ENCODE peak calls at places on chromosomes 12 and 14, in nine cellular contexts. Y, P, N, G, A, S, U, F and O are unnamed samples.

GRCh38 chr14:77184396-77185092 is 2.9 kb downstream of the TMEM63C start:
- DNase-seq in Y (no peak), P (no peak), N (no peak), G (no peak), A (no peak), S (no peak), U (no peak), F (no peak), O (no peak)

GRCh38 chr12:47277972-47278448 is 198.3 kb upstream of the AMIGO2 start:
- DNase-seq in Y (no peak), P (peak; percentile 74), N (peak; percentile 81), G (peak; percentile 70), A (no peak), S (peak; percentile 74), U (no peak), F (peak; percentile 21), O (peak; percentile 93)

GRCh38 chr12:91094957-91095356 is 16.3 kb downstream of the LUM start:
- DNase-seq in Y (no peak), P (no peak), N (no peak), G (no peak), A (no peak), S (no peak), U (no peak), F (no peak), O (no peak)

GRCh38 chr14:29462271-29462670 is 465.4 kb downstream of the PRKD1 start:
- DNase-seq in Y (no peak), P (no peak), N (no peak), G (no peak), A (no peak), S (no peak), U (no peak), F (no peak), O (no peak)

GRCh38 chr12:101924647-101925046 is 47.3 kb downstream of the DRAM1 start:
- DNase-seq in Y (peak; percentile 88), P (no peak), N (peak; percentile 13), G (no peak), A (no peak), S (peak; percentile 52), U (no peak), F (no peak), O (no peak)

GRCh38 chr14:61103541-61104339 is 122.7 kb downstream of the SLC38A6 start:
- DNase-seq in Y (no peak), P (peak; percentile 61), N (peak; percentile 93), G (peak; percentile 87), A (no peak), S (peak; percentile 92), U (no peak), F (peak; percentile 40), O (peak; percentile 90)

GRCh38 chr12:44286336-44286735 is 450.5 kb downstream of the TMEM117 start:
- DNase-seq in Y (no peak), P (no peak), N (no peak), G (no peak), A (no peak), S (no peak), U (no peak), F (no peak), O (no peak)

GRCh38 chr14:36091096-36091495 is 85.4 kb downstream of the PTCSC3 start:
- DNase-seq in Y (no peak), P (no peak), N (peak; percentile 8), G (no peak), A (no peak), S (peak; percentile 92), U (no peak), F (no peak), O (peak; percentile 97)

GRCh38 chr12:122350444-122350843 is 72.0 kb downstream of the CLIP1 start:
- DNase-seq in Y (no peak), P (no peak), N (no peak), G (no peak), A (no peak), S (peak; percentile 78), U (no peak), F (no peak), O (no peak)

GRCh38 chr12:2179953-2180736 is 127.4 kb downstream of the CACNA1C start:
- DNase-seq in Y (no peak), P (no peak), N (no peak), G (no peak), A (no peak), S (peak; percentile 96), U (no peak), F (no peak), O (peak; percentile 85)

GRCh38 chr12:49664591-49665146 is 41.3 kb downstream of the PRPF40B start:
- DNase-seq in Y (no peak), P (no peak), N (no peak), G (no peak), A (no peak), S (no peak), U (no peak), F (no peak), O (no peak)

GRCh38 chr14:86464386-86464785 is 934.4 kb downstream of the FLRT2 start:
- DNase-seq in Y (no peak), P (no peak), N (no peak), G (no peak), A (no peak), S (peak; percentile 28), U (no peak), F (no peak), O (no peak)

GRCh38 chr12:122159879-122160278 is 14.1 kb downstream of the IL31 start:
- DNase-seq in Y (no peak), P (no peak), N (no peak), G (no peak), A (no peak), S (no peak), U (no peak), F (no peak), O (no peak)

GRCh38 chr12:29782821-29783772 is 645 bp downstream of the TMTC1 start:
- DNase-seq in Y (no peak), P (no peak), N (no peak), G (no peak), A (no peak), S (peak; percentile 62), U (no peak), F (peak; percentile 9), O (no peak)

GRCh38 chr12:124673881-124674617 is 106.6 kb upstream of the NCOR2 start:
- DNase-seq in Y (no peak), P (no peak), N (no peak), G (no peak), A (no peak), S (no peak), U (no peak), F (no peak), O (no peak)

GRCh38 chr12:76866146-76866545 is 12.7 kb downstream of the CSRP2 start:
- DNase-seq in Y (no peak), P (no peak), N (no peak), G (no peak), A (no peak), S (no peak), U (no peak), F (no peak), O (no peak)

GRCh38 chr14:38616959-38617358 is 361.1 kb upstream of the CLEC14A start:
- DNase-seq in Y (no peak), P (no peak), N (no peak), G (no peak), A (no peak), S (no peak), U (no peak), F (no peak), O (no peak)

GRCh38 chr14:104939666-104940410 is 15.2 kb downstream of the PLD4 start:
- DNase-seq in Y (no peak), P (no peak), N (no peak), G (no peak), A (no peak), S (no peak), U (no peak), F (no peak), O (no peak)

GRCh38 chr14:76696791-76697190 is 64.5 kb upstream of the VASH1 start:
- DNase-seq in Y (no peak), P (no peak), N (no peak), G (no peak), A (no peak), S (no peak), U (no peak), F (no peak), O (no peak)

GRCh38 chr12:117261267-117261666 is 71.0 kb upstream of the FBXO21 start:
- DNase-seq in Y (no peak), P (peak; percentile 34), N (no peak), G (no peak), A (no peak), S (no peak), U (no peak), F (no peak), O (peak; percentile 20)

GRCh38 chr12:104529130-104529874 is 72.6 kb downstream of the CHST11 start:
- DNase-seq in Y (no peak), P (no peak), N (no peak), G (no peak), A (no peak), S (no peak), U (no peak), F (no peak), O (no peak)

GRCh38 chr12:52353766-52354165 is 13.5 kb downstream of the KRT85 start:
- DNase-seq in Y (no peak), P (no peak), N (no peak), G (no peak), A (no peak), S (no peak), U (no peak), F (no peak), O (no peak)

GRCh38 chr12:12528361-12529092 is 34.1 kb downstream of the DUSP16 start:
- DNase-seq in Y (no peak), P (no peak), N (no peak), G (no peak), A (no peak), S (no peak), U (no peak), F (no peak), O (no peak)

GRCh38 chr12:14995583-14996425 is 23.0 kb downstream of the PDE6H start:
- DNase-seq in Y (peak; percentile 83), P (peak; percentile 20), N (peak; percentile 42), G (peak; percentile 60), A (no peak), S (peak; percentile 56), U (no peak), F (no peak), O (peak; percentile 68)

GRCh38 chr12:76915381-76916169 is 36.8 kb upstream of the CSRP2 start:
- DNase-seq in Y (no peak), P (no peak), N (no peak), G (no peak), A (no peak), S (peak; percentile 58), U (no peak), F (no peak), O (no peak)

GRCh38 chr12:116280590-116281290 is 3.2 kb upstream of the MED13L start:
- DNase-seq in Y (no peak), P (no peak), N (no peak), G (no peak), A (no peak), S (no peak), U (no peak), F (no peak), O (no peak)

GRCh38 chr12:130198026-130198662 is 35.9 kb downstream of the FZD10 start:
- DNase-seq in Y (no peak), P (no peak), N (no peak), G (no peak), A (no peak), S (no peak), U (no peak), F (no peak), O (no peak)

GRCh38 chr12:5577239-5577638 is 145.3 kb downstream of the NTF3 start:
- DNase-seq in Y (no peak), P (no peak), N (no peak), G (no peak), A (no peak), S (no peak), U (no peak), F (no peak), O (no peak)

GRCh38 chr12:43789941-43790340 is 16.2 kb downstream of the TWF1 start:
- DNase-seq in Y (peak; percentile 54), P (no peak), N (no peak), G (no peak), A (no peak), S (peak; percentile 24), U (no peak), F (no peak), O (no peak)

GRCh38 chr12:111412007-111412829 is 6.5 kb downstream of the SH2B3 start:
- DNase-seq in Y (no peak), P (no peak), N (no peak), G (no peak), A (no peak), S (no peak), U (no peak), F (no peak), O (peak; percentile 56)

GRCh38 chr12:95300286-95300685 is 82.7 kb downstream of the VEZT start:
- DNase-seq in Y (no peak), P (no peak), N (no peak), G (no peak), A (no peak), S (no peak), U (no peak), F (no peak), O (no peak)